ENCODE peak calls at places on chromosome 19, in six cellular contexts. U, K, P, Q, I and G are unnamed samples.

GRCh38 chr19:50629194-50629593 is 10.5 kb downstream of the SYT3 start:
- DNase-seq in U (no peak), K (no peak), P (no peak), Q (no peak), I (no peak), G (no peak)

GRCh38 chr19:6970021-6970420 is 51.2 kb downstream of the MBD3L2B start:
- DNase-seq in U (no peak), K (no peak), P (no peak), Q (no peak), I (no peak), G (no peak)

GRCh38 chr19:30667746-30668145 is 295.6 kb downstream of the ZNF536 start:
- DNase-seq in U (no peak), K (no peak), P (no peak), Q (no peak), I (no peak), G (no peak)

GRCh38 chr19:14333101-14333871 is 48.0 kb upstream of the ADGRE5 start:
- DNase-seq in U (peak), K (no peak), P (no peak), Q (no peak), I (no peak), G (no peak)

GRCh38 chr19:36136975-36137686 is 2.7 kb upstream of the CAPNS1 start:
- DNase-seq in U (peak), K (peak), P (peak), Q (no peak), I (peak), G (no peak)

GRCh38 chr19:34835952-34836351 is 62.9 kb upstream of the ZNF599 start:
- DNase-seq in U (no peak), K (no peak), P (no peak), Q (no peak), I (no peak), G (no peak)

GRCh38 chr19:17409990-17410389 is 4.6 kb upstream of the BST2 start:
- DNase-seq in U (no peak), K (no peak), P (no peak), Q (peak), I (peak), G (no peak)

GRCh38 chr19:36169084-36169760 is 17.0 kb upstream of the COX7A1 start:
- DNase-seq in U (peak), K (no peak), P (no peak), Q (no peak), I (no peak), G (no peak)

GRCh38 chr19:32876919-32877285 is 7.3 kb upstream of the SLC7A9 start:
- DNase-seq in U (peak), K (no peak), P (no peak), Q (no peak), I (no peak), G (no peak)

GRCh38 chr19:17847538-17848366 is at the start of gene JAK3:
- DNase-seq in U (peak), K (no peak), P (peak), Q (peak), I (no peak), G (no peak)

GRCh38 chr19:45010306-45010705 is 9.0 kb downstream of the RELB start:
- DNase-seq in U (no peak), K (no peak), P (no peak), Q (no peak), I (no peak), G (no peak)

GRCh38 chr19:10461047-10461949 is 41.0 kb downstream of the PDE4A start:
- DNase-seq in U (peak), K (peak), P (peak), Q (peak), I (peak), G (peak)

GRCh38 chr19:2338055-2338615 is 9.7 kb downstream of the SPPL2B start:
- DNase-seq in U (no peak), K (no peak), P (no peak), Q (no peak), I (no peak), G (no peak)

GRCh38 chr19:17109962-17110598 is 34.5 kb downstream of the MYO9B start:
- DNase-seq in U (peak), K (no peak), P (peak), Q (no peak), I (no peak), G (peak)

GRCh38 chr19:46746281-46746965 is at the start of gene STRN4:
- DNase-seq in U (peak), K (no peak), P (no peak), Q (peak), I (no peak), G (no peak)

GRCh38 chr19:5995606-5996005 is 17.7 kb upstream of the RANBP3 start:
- DNase-seq in U (no peak), K (no peak), P (no peak), Q (no peak), I (no peak), G (no peak)

GRCh38 chr19:47475460-47475859 is 3.8 kb upstream of the SLC8A2 start:
- DNase-seq in U (no peak), K (no peak), P (no peak), Q (no peak), I (no peak), G (no peak)

GRCh38 chr19:10686661-10687517 is 14.3 kb upstream of the QTRT1 start:
- DNase-seq in U (no peak), K (no peak), P (no peak), Q (no peak), I (no peak), G (no peak)

GRCh38 chr19:28497137-28497536 is 715.8 kb downstream of the UQCRFS1 start:
- DNase-seq in U (no peak), K (no peak), P (no peak), Q (no peak), I (peak), G (no peak)

GRCh38 chr19:3055741-3056453 is 6.4 kb downstream of the TLE5 start:
- DNase-seq in U (peak), K (peak), P (peak), Q (peak), I (no peak), G (no peak)

GRCh38 chr19:2819540-2820111 is at the start of gene ZNF554:
- DNase-seq in U (peak), K (peak), P (peak), Q (peak), I (peak), G (peak)

GRCh38 chr19:44800461-44800860 is 8.4 kb upstream of the BCAM start:
- DNase-seq in U (peak), K (peak), P (peak), Q (peak), I (peak), G (no peak)

GRCh38 chr19:5062799-5063198 is 93.9 kb downstream of the KDM4B start:
- DNase-seq in U (no peak), K (no peak), P (no peak), Q (no peak), I (no peak), G (no peak)

GRCh38 chr19:14871619-14872230 is 14.2 kb downstream of the OR7A17 start:
- DNase-seq in U (no peak), K (no peak), P (no peak), Q (no peak), I (no peak), G (no peak)

GRCh38 chr19:3108775-3109174 is 14.6 kb downstream of the GNA11 start:
- DNase-seq in U (peak), K (no peak), P (peak), Q (peak), I (no peak), G (no peak)

GRCh38 chr19:4136680-4137088 is 12.8 kb upstream of the MAP2K2 start:
- DNase-seq in U (peak), K (no peak), P (no peak), Q (no peak), I (no peak), G (no peak)

GRCh38 chr19:19866599-19867248 is 1.0 kb downstream of the ZNF253 start:
- DNase-seq in U (peak), K (no peak), P (no peak), Q (no peak), I (no peak), G (no peak)

GRCh38 chr19:6772866-6773322 is 386 bp downstream of the VAV1 start:
- DNase-seq in U (no peak), K (no peak), P (peak), Q (no peak), I (no peak), G (no peak)

GRCh38 chr19:27794444-27795042 is 1418.4 kb downstream of the UQCRFS1 start:
- DNase-seq in U (no peak), K (no peak), P (no peak), Q (no peak), I (no peak), G (no peak)

GRCh38 chr19:33818426-33818825 is 21.8 kb downstream of the KCTD15 start:
- DNase-seq in U (no peak), K (no peak), P (peak), Q (no peak), I (no peak), G (no peak)

GRCh38 chr19:46674416-46675178 is 13.6 kb upstream of the DACT3 start:
- DNase-seq in U (no peak), K (no peak), P (no peak), Q (no peak), I (no peak), G (no peak)

GRCh38 chr19:47860602-47861297 is 1.7 kb downstream of the TPRX2 start:
- DNase-seq in U (no peak), K (no peak), P (no peak), Q (no peak), I (no peak), G (no peak)

GRCh38 chr19:15330801-15331418 is 1.4 kb downstream of the BRD4 start:
- DNase-seq in U (peak), K (no peak), P (no peak), Q (peak), I (no peak), G (no peak)

GRCh38 chr19:21698215-21698614 is 69.2 kb downstream of the ZNF100 start:
- DNase-seq in U (no peak), K (no peak), P (no peak), Q (no peak), I (no peak), G (no peak)

GRCh38 chr19:14097532-14098151 is 7.1 kb upstream of the SAMD1 start:
- DNase-seq in U (no peak), K (no peak), P (no peak), Q (no peak), I (no peak), G (no peak)

GRCh38 chr19:40365613-40366401 is 17.3 kb downstream of the PLD3 start:
- DNase-seq in U (peak), K (no peak), P (no peak), Q (peak), I (peak), G (no peak)

GRCh38 chr19:18203408-18203862 is 407 bp downstream of the RAB3A start:
- DNase-seq in U (peak), K (no peak), P (peak), Q (peak), I (no peak), G (no peak)

GRCh38 chr19:43620061-43621001 is 902 bp upstream of the ZNF428 start:
- DNase-seq in U (no peak), K (no peak), P (no peak), Q (no peak), I (no peak), G (no peak)

GRCh38 chr19:5321851-5322681 is 18.5 kb downstream of the PTPRS start:
- DNase-seq in U (peak), K (no peak), P (no peak), Q (no peak), I (no peak), G (no peak)

GRCh38 chr19:51093510-51094345 is 11.0 kb upstream of the KLK14 start:
- DNase-seq in U (no peak), K (no peak), P (no peak), Q (no peak), I (no peak), G (no peak)

GRCh38 chr19:58154679-58155648 is 4.4 kb upstream of the ZNF329 start:
- DNase-seq in U (peak), K (peak), P (peak), Q (peak), I (peak), G (peak)
- TF ChIP-seq POLR2A in U (peak), K (no peak), P (peak), Q (peak), I (peak), G (no peak)

GRCh38 chr19:927044-927706 is 1.3 kb downstream of the ARID3A start:
- DNase-seq in U (peak), K (peak), P (peak), Q (peak), I (peak), G (no peak)

GRCh38 chr19:926595-927043 is 784 bp downstream of the ARID3A start:
- DNase-seq in U (peak), K (peak), P (peak), Q (peak), I (no peak), G (no peak)

GRCh38 chr19:925912-926594 is at the start of gene ARID3A:
- DNase-seq in U (peak), K (peak), P (peak), Q (no peak), I (peak), G (no peak)

GRCh38 chr19:923551-924211 is 2.2 kb upstream of the ARID3A start:
- DNase-seq in U (no peak), K (no peak), P (no peak), Q (no peak), I (no peak), G (no peak)

GRCh38 chr19:925087-925911 is 536 bp upstream of the ARID3A start:
- DNase-seq in U (peak), K (peak), P (peak), Q (peak), I (peak), G (no peak)
- TF ChIP-seq POLR2A in U (no peak), K (no peak), P (no peak), Q (no peak), I (no peak), G (no peak)

GRCh38 chr19:8827277-8827676 is 4.8 kb downstream of the ZNF558 start:
- DNase-seq in U (no peak), K (no peak), P (no peak), Q (no peak), I (no peak), G (no peak)
- TF ChIP-seq POLR2A in U (no peak), K (no peak), P (no peak), Q (no peak), I (no peak), G (no peak)

DNA sequence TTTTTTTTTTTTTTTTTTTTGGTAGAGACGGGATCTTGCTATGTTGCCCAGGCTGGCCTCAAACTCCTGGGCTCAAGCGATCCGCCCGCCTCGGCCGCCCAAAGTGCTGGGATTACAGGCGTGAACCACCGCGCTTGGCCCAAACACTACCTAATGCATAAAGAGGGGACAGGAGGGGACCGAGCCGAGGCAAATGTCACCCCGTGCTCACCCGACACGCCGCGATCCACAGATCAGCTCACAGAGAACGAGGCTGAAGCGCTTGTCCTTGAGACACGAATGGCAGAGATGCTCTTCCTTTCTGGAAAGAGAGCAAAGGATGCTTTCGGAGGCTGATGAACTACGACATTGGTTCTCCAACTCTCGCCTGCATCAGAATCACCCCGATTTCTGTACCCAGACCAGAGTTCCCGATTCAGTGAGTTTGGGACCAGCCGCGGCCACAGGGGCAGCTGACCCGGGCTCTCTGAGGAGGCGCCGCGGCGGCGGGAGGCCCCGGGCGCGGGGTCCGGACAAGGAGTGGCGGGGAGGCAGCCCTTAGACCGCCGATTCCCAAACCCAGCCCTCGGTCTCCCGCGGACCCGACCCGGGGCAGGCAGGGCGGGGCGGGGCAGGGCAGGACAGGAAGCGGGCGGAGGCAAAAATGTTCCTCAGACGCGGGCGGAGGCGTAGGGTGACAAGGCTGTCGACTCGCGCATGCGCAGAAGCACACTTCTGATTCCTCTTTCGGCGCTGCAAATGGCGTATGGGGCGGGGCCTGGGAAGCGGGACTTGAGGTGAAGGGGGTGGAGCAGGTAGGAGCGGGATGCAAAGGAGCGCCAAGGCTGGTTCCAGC is at the start of gene ZNF699:
- DNase-seq in U (peak), K (peak), P (peak), Q (peak), I (peak), G (peak)
- TF ChIP-seq POLR2A in U (peak), K (peak), P (peak), Q (peak), I (peak), G (no peak)

DNA sequence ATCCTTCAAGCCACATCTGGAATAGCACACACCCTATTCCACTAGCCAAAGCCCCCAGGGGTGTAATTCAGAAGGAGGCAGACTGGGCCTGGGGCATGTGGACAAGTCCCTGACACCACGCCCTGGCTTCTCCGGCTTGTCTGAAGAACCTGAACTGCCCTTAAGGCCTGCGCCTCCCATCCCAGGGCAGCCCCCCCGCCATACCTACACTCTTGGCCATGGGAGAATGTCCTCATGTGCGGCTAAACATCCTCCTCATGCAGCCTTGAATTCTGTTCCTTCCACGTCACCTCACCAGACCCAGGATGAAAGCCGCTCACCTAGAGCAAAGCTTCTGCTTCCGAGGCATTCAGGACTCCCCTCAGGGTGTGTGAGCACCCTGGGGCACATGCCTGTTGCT is 24.3 kb upstream of the POU2F2 start:
- DNase-seq in U (no peak), K (no peak), P (no peak), Q (no peak), I (no peak), G (no peak)
- TF ChIP-seq POLR2A in U (no peak), K (no peak), P (no peak), Q (no peak), I (no peak), G (no peak)

GRCh38 chr19:12721656-12722565 is 1.8 kb downstream of the TNPO2 start:
- DNase-seq in U (peak), K (peak), P (peak), Q (peak), I (peak), G (no peak)

GRCh38 chr19:12723383-12723642 is 419 bp downstream of the TNPO2 start:
- DNase-seq in U (no peak), K (no peak), P (no peak), Q (no peak), I (no peak), G (no peak)

GRCh38 chr19:12720851-12721655 is 2.7 kb downstream of the TNPO2 start:
- DNase-seq in U (peak), K (no peak), P (no peak), Q (peak), I (no peak), G (no peak)

GRCh38 chr19:12722566-12723382 is 958 bp downstream of the TNPO2 start:
- DNase-seq in U (peak), K (peak), P (peak), Q (peak), I (peak), G (peak)

GRCh38 chr19:12723643-12724426 is at the start of gene TNPO2:
- DNase-seq in U (peak), K (no peak), P (peak), Q (peak), I (peak), G (no peak)
- TF ChIP-seq POLR2A in U (no peak), K (no peak), P (no peak), Q (no peak), I (no peak), G (no peak)

DNA sequence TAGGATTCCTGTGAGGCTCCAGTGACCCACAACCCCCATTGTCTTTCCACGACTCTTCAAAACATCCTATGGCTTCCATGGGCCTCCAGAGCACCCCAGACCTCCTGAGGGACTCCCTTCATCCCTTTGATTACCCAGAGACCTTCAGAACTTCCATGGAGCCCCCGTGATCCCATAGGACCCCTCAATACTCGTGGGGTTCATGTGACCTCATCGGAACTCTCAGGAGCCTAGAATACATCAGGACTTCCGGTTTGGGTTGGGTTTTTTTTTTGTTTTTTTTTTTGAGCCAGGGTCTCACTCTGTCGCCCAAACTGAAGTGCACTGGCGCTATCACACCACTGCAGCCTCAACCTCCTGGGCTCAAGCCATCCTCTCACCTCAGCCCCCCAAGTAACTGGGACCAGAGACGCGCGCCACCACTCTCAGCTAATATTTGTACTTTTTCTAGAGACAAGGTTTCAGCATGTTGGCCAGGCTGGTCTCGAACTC is 778 bp downstream of the ALDH16A1 start:
- DNase-seq in U (no peak), K (no peak), P (no peak), Q (no peak), I (no peak), G (no peak)
- TF ChIP-seq POLR2A in U (no peak), K (no peak), P (no peak), Q (no peak), I (no peak), G (no peak)

DNA sequence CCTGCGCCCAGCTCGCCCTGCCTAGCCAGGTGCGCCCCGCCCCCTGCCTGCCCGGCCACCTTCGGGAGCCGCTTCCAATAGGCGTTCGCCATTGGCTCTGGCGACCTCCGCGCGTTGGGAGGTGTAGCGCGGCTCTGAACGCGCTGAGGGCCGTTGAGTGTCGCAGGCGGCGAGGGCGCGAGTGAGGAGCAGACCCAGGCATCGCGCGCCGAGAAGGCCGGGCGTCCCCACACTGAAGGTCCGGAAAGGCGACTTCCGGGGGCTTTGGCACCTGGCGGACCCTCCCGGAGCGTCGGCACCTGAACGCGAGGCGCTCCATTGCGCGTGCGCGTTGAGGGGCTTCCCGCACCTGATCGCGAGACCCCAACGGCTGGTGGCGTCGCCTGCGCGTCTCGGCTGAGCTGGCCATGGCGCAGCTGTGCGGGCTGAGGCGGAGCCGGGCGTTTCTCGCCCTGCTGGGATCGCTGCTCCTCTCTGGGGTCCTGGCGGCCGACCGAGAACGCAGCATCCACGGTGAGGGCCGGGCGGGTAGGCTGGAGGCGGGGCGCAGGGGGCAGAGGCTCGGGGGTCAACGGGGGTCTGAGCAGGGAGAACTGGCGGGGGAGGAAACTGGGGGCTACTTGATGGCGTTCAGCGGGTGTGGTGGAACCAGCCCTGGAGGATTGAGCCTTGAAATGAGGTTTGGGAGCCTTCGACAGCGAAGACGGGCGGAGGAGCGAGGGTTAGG is at the start of gene SPINT2:
- DNase-seq in U (no peak), K (peak), P (peak), Q (peak), I (no peak), G (no peak)
- TF ChIP-seq POLR2A in U (peak), K (peak), P (peak), Q (peak), I (peak), G (peak)